ENCODE peak calls at places on chromosomes 13 and 19, in eight cellular contexts. X, E, R, P, U, J, W and F are unnamed samples.
A peak's percentile ranks its signal among the peaks of the same experiment; 100 is the strongest.

GRCh38 chr13:95624020-95624419 is 20.5 kb downstream of the DZIP1 start:
- DNase-seq in X (peak; percentile 73), J (no peak), P (peak; percentile 78), U (no peak), R (peak; percentile 54), W (peak; percentile 72), E (no peak), F (no peak)

GRCh38 chr13:109989686-109990085 is 203.3 kb upstream of the IRS2 start:
- DNase-seq in P (peak; percentile 31), E (no peak), R (peak; percentile 39), X (peak; percentile 48), U (no peak), W (peak; percentile 55), J (no peak), F (no peak)

GRCh38 chr13:45292176-45292575 is 48.8 kb downstream of the TPT1 start:
- DNase-seq in E (no peak), W (no peak), X (no peak), P (no peak), J (no peak), U (no peak), R (no peak), F (peak; percentile 22)

GRCh38 chr13:99878921-99879610 is 92.5 kb downstream of the ZIC5 start:
- DNase-seq in W (no peak), U (no peak), R (no peak), E (no peak), J (no peak), P (no peak), X (no peak), F (no peak)

GRCh38 chr13:48660356-48661076 is 6.8 kb downstream of the CYSLTR2 start:
- DNase-seq in U (no peak), P (no peak), J (no peak), R (no peak), W (no peak), X (no peak), E (peak; percentile 31), F (no peak)

GRCh38 chr19:44745887-44746600 is 2.5 kb upstream of the BCL3 start:
- DNase-seq in X (no peak), J (no peak), W (no peak), U (no peak), P (no peak), R (no peak), E (no peak), F (no peak)

GRCh38 chr13:38384171-38384570 is 34.5 kb downstream of the UFM1 start:
- DNase-seq in R (no peak), E (no peak), U (no peak), J (no peak), P (no peak), W (no peak), X (no peak), F (no peak)

GRCh38 chr13:39676315-39676876 is 20.9 kb downstream of the COG6 start:
- DNase-seq in E (peak; percentile 73), U (no peak), W (peak; percentile 68), R (peak; percentile 62), P (peak; percentile 72), J (no peak), X (peak; percentile 75), F (no peak)

GRCh38 chr13:24039621-24040475 is 120.7 kb upstream of the SPATA13 start:
- DNase-seq in R (no peak), E (no peak), P (no peak), J (no peak), X (no peak), W (no peak), U (no peak), F (no peak)

DNA sequence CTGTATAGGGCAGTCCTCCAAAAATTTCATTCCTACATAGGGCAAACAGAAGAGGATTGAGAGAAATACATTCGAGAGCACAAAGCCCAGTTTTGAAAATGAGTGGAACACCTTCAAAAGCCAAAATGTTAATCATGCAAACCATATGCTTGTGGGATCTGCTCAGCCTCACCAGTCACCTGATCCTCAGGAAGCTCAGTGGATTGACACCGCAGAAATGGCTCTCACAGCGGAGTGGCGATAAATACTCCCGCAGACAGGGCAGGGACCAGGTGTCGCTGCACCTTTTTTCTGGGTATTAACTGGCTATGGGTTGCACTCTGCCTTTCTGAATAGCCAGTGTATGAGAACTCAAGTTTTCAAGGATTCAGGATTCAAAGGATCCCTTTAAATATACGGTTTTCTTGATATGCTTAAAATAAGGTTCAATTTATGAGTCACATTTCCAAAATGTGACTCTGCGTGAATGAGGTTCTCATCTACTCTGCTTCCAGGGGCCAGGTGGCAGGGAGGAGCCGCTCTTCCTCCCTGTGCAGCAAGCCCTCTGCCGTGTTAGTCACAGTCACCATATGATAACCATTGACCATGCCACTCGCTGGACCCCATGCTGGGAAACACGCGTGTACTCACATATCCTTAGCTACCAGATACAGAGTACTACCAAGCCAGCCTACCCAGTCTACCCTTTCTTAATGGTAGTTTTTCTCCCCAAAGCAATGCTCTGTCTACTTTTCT is 18.3 kb upstream of the DHRS12 start:
- DNase-seq in J (no peak), X (no peak), R (no peak), P (no peak), U (no peak), E (no peak), W (no peak), F (no peak)
- H3K4me3 ChIP-seq in J (no peak overlapping the region), X (no peak overlapping the region), R (no peak overlapping the region), P (no peak overlapping the region), U (no peak overlapping the region), E (no peak overlapping the region), W (no peak overlapping the region), F (no peak overlapping the region)

GRCh38 chr19:56538254-56538760 is 441 bp upstream of the ZFP28 start:
- DNase-seq in X (peak; percentile 86), E (peak; percentile 81), R (peak; percentile 94), W (peak; percentile 89), J (peak; percentile 45), U (peak; percentile 47), P (peak; percentile 92), F (peak; percentile 95)

GRCh38 chr19:56538761-56539263 is at the start of gene ZFP28:
- DNase-seq in W (no peak), P (no peak), U (peak; percentile 47), R (no peak), X (no peak), J (peak; percentile 23), E (peak; percentile 62), F (no peak)

GRCh38 chr19:56537442-56537841 is 1.3 kb upstream of the ZFP28 start:
- DNase-seq in R (no peak), W (no peak), E (no peak), P (no peak), X (no peak), U (no peak), J (no peak), F (no peak)
- H3K4me3 ChIP-seq in R (no peak overlapping the region), W (peak overlapping the region; percentile 84), E (no peak overlapping the region), P (no peak overlapping the region), X (peak overlapping the region; percentile 85), U (no peak overlapping the region), J (peak overlapping the region; percentile 85), F (peak overlapping the region; percentile 82)

GRCh38 chr19:38331728-38332127 is 3.9 kb upstream of the CATSPERG start:
- DNase-seq in R (no peak), J (no peak), X (no peak), U (no peak), E (no peak), P (no peak), W (no peak), F (no peak)
- H3K4me3 ChIP-seq in R (no peak overlapping the region), J (no peak overlapping the region), X (no peak overlapping the region), U (no peak overlapping the region), E (no peak overlapping the region), P (no peak overlapping the region), W (no peak overlapping the region), F (no peak overlapping the region)

GRCh38 chr13:67123165-67123564 is 107.0 kb downstream of the PCDH9 start:
- DNase-seq in X (no peak), P (no peak), J (no peak), U (no peak), R (no peak), W (no peak), E (no peak), F (no peak)
- H3K4me3 ChIP-seq in X (no peak overlapping the region), P (no peak overlapping the region), J (no peak overlapping the region), U (no peak overlapping the region), R (no peak overlapping the region), W (no peak overlapping the region), E (no peak overlapping the region), F (no peak overlapping the region)

DNA sequence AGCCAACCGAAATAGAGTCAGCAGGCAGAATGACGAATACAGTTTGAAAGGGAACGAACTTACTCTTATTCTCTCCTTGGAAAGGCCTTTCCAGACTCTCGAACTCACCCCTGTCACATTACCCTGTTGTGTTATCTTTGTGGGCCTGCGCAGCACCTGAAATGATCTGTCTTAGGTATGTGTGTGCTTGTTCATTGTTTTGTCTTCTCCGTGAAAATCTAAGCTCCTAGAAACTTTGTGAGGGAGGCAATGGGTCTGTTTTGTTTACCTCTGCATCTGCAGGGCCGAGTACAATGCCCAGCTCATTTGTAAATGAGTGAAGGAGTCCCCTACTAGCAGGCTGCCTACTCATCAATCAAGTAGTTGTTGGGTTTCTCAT is 19.6 kb downstream of the HMGB1 start:
- DNase-seq in E (no peak), J (no peak), R (no peak), P (no peak), W (no peak), X (no peak), U (no peak), F (no peak)
- H3K4me3 ChIP-seq in E (peak overlapping the region; percentile 43), J (peak overlapping the region; percentile 57), R (peak overlapping the region; percentile 8), P (no peak overlapping the region), W (peak overlapping the region; percentile 10), X (peak overlapping the region; percentile 42), U (peak overlapping the region; percentile 27), F (peak overlapping the region; percentile 70)

GRCh38 chr13:41463823-41464602 is 6.7 kb downstream of the RGCC start:
- DNase-seq in J (no peak), E (no peak), X (no peak), U (no peak), R (no peak), W (no peak), P (no peak), F (no peak)

GRCh38 chr13:41462427-41462826 is 5.1 kb downstream of the RGCC start:
- DNase-seq in X (no peak), W (no peak), R (no peak), U (no peak), P (no peak), E (no peak), J (no peak), F (no peak)

GRCh38 chr13:41459754-41460111 is 2.4 kb downstream of the RGCC start:
- DNase-seq in W (no peak), E (no peak), R (no peak), J (no peak), X (no peak), U (no peak), P (no peak), F (no peak)

GRCh38 chr13:41460930-41461329 is 3.6 kb downstream of the RGCC start:
- DNase-seq in E (no peak), U (no peak), W (no peak), R (no peak), P (no peak), J (no peak), X (no peak), F (no peak)

DNA sequence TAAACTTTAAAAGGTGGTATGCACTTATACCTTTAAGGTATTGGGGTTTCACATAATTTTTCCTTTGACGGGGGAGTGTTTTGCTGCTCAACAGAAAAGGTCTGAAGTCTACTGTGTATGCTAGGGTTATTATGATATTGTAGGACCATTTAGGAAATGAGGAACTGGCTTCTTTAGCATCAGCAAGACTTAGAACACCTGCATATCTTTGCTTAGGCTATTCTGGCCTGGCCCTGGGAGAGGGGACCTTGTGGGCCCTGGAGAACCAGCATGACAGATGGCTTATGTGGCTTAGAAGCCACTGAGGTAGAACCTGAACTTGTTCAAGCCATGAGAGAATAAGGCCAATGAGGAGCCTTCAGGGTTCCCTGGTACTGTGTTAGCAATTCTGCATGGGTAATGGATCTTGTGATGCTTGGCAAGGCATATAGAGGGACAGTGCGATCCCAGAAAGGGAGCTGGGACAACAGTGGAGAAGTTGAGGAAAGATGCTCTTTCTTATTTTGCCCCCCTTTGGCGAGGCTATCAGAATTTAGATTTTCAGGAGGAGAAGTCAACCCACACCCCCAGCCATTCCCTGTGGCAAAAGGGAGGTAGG is 4.3 kb downstream of the RGCC start:
- DNase-seq in J (no peak), X (no peak), P (no peak), U (no peak), R (no peak), W (no peak), E (no peak), F (no peak)
- H3K4me3 ChIP-seq in J (no peak overlapping the region), X (no peak overlapping the region), P (no peak overlapping the region), U (no peak overlapping the region), R (no peak overlapping the region), W (no peak overlapping the region), E (peak overlapping the region; percentile 68), F (no peak overlapping the region)